ENCODE peak calls at places on chromosomes 2 and 18, in seven cellular contexts. B is uterus, L is H1, X is NB4, C is GM12878, U is K562, I is ovary. A is an unnamed sample.

GRCh38 chr2:29423267-29423666 is 308.1 kb downstream of the CLIP4 start:
- DNase-seq in B (no peak), L (no peak), X (no peak), C (no peak), U (no peak), I (no peak), A (no peak)

GRCh38 chr2:96251721-96252292 is 14.0 kb downstream of the TMEM127 start:
- DNase-seq in B (peak; percentile 49), L (no peak), X (peak; percentile 58), C (no peak), U (peak; percentile 48), I (no peak), A (no peak)

GRCh38 chr18:3283908-3284307 is 22.0 kb downstream of the MYL12B start:
- DNase-seq in B (no peak), L (no peak), X (no peak), C (no peak), U (no peak), I (no peak), A (no peak)

GRCh38 chr18:77340815-77341214 is 91.2 kb downstream of the GALR1 start:
- DNase-seq in B (no peak), L (no peak), X (no peak), C (no peak), U (no peak), I (no peak), A (no peak)

GRCh38 chr2:19876751-19877150 is 25.0 kb downstream of the TTC32 start:
- DNase-seq in B (no peak), L (no peak), X (no peak), C (no peak), U (no peak), I (no peak), A (no peak)

GRCh38 chr2:39685135-39685534 is 19.4 kb downstream of the TMEM178A start:
- DNase-seq in B (no peak), L (no peak), X (no peak), C (no peak), U (no peak), I (no peak), A (no peak)

GRCh38 chr2:235639387-235639786 is 145.5 kb downstream of the AGAP1 start:
- DNase-seq in B (peak; percentile 85), L (no peak), X (peak; percentile 29), C (no peak), U (no peak), I (peak; percentile 38), A (no peak)

GRCh38 chr18:36419188-36419912 is 121.8 kb downstream of the FHOD3 start:
- DNase-seq in B (no peak), L (no peak), X (no peak), C (no peak), U (no peak), I (no peak), A (no peak)

GRCh38 chr18:10681581-10682367 is 155.9 kb downstream of the NAPG start:
- DNase-seq in B (no peak), L (no peak), X (no peak), C (no peak), U (no peak), I (no peak), A (no peak)

GRCh38 chr2:42141687-42142475 is 27.3 kb upstream of the EML4 start:
- DNase-seq in B (peak; percentile 69), L (no peak), X (peak; percentile 89), C (no peak), U (peak; percentile 75), I (peak; percentile 44), A (no peak)

GRCh38 chr2:71067567-71068217 is 756 bp upstream of the NAGK start:
- DNase-seq in B (no peak), L (no peak), X (peak; percentile 31), C (no peak), U (no peak), I (no peak), A (no peak)

GRCh38 chr2:71066856-71067255 is 1.6 kb upstream of the NAGK start:
- DNase-seq in B (no peak), L (no peak), X (no peak), C (no peak), U (no peak), I (no peak), A (no peak)

GRCh38 chr2:71063216-71063615 is 5.2 kb upstream of the NAGK start:
- DNase-seq in B (no peak), L (no peak), X (no peak), C (no peak), U (peak; percentile 4), I (no peak), A (no peak)

GRCh38 chr2:71064110-71064611 is 4.3 kb upstream of the NAGK start:
- DNase-seq in B (no peak), L (no peak), X (peak; percentile 63), C (no peak), U (peak; percentile 13), I (no peak), A (no peak)

DNA sequence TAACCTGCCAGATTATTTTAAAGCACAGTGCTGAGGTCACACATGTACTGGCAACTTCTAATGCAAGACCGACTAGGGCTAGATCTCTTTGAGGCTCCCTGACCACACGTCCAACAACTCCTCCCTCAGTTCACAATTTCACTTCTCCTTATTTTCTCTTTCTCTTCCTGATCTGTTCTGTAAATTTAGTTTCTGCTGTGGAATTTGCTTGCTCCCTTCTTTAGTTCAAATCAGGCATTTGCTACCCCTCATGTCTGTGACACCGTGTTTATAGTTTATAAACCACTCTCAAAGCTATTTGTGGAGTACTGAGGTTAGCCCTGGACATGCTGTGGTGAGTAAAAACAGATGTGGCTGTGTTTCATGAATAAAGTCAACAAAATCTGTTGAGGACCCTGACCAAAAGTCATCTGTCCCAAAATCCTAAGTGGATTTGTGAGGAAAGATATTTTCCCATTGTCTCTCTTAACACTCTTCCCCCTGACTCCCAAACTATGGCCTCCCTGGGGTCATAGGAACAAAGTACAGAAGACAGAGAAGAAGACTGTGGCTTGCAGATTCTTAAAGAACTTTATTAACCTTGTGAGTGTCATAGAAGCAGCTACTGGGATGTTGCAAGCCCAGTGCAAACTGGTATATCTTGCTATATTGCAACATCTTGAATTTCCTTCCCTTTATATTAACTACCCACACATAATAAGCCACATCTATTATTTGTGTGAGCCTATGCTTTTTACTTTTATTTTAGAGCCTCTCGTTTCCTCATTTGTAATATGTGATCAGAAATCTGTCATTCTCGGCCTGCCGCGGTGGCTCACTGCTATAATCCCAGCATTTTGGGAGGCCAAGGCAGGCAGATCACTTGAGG is 3.5 kb upstream of the NAGK start:
- DNase-seq in B (no peak), L (no peak), X (peak; percentile 93), C (peak; percentile 80), U (peak; percentile 2), I (no peak), A (no peak)
- TF ChIP-seq POLR2A in B (no peak), L (no peak), X (no peak), C (no peak), U (no peak), I (no peak), A (no peak)

DNA sequence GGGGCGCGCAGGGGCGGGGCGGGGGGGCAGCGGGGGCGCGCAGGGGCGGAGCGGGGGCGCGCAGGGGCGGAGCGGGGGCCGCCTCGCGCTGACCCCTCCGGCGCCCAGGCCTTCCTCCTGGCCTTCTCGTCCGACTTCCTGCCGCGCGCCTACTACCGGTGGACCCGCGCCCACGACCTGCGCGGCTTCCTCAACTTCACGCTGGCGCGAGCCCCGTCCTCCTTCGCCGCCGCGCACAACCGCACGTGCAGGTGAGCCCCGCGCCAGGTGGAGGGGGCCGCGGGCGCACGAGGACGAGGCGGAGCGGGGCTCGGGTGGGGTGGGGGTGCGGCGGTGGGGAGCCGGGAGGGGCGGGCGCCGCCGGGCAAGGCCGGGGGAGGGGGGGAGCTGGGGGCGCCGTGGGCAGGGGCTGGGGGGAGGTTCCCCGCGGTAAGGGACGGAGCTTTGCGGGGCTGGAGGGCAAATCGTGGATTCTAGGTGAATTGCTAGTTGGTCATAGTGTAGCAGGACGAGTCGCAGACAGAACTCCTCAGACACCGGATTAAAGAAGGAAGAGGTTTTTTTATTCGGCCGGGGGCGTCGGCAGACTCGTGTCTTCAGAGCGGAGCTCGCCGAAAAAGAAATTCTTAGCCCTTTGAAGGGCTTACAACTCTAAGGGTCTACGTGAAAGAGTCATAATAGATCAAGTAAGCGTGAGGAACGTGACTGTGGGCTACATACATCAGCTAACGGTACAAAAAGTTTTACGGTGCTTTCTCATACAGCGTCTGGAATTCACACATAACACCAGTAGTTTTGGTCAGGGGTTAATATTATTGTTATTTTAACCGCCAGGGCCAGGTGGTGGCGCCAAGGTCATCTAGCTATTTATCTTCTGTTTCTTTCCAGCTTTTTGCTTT is 29.9 kb downstream of the ANO7 start:
- DNase-seq in B (peak; percentile 55), L (peak; percentile 71), X (peak; percentile 61), C (peak; percentile 17), U (peak; percentile 75), I (peak; percentile 56), A (no peak)
- TF ChIP-seq POLR2A in B (no peak), L (no peak), X (no peak), C (no peak), U (no peak), I (no peak), A (no peak)

GRCh38 chr2:101515512-101515911 is 40.6 kb upstream of the RFX8 start:
- DNase-seq in B (peak; percentile 27), L (no peak), X (no peak), C (no peak), U (no peak), I (peak; percentile 65), A (no peak)

GRCh38 chr2:101516349-101516748 is 41.4 kb upstream of the RFX8 start:
- DNase-seq in B (no peak), L (no peak), X (no peak), C (no peak), U (no peak), I (no peak), A (no peak)

GRCh38 chr2:101517753-101518152 is 42.8 kb upstream of the RFX8 start:
- DNase-seq in B (no peak), L (no peak), X (peak; percentile 63), C (no peak), U (no peak), I (no peak), A (no peak)

GRCh38 chr2:101518470-101519172 is 43.7 kb upstream of the RFX8 start:
- DNase-seq in B (peak; percentile 36), L (no peak), X (peak; percentile 54), C (no peak), U (peak; percentile 32), I (peak; percentile 42), A (no peak)

GRCh38 chr2:101516833-101517690 is 42.1 kb upstream of the RFX8 start:
- DNase-seq in B (no peak), L (no peak), X (peak; percentile 98), C (no peak), U (no peak), I (no peak), A (no peak)
- TF ChIP-seq POLR2A in B (no peak), L (no peak), X (no peak), C (no peak), U (no peak), I (no peak), A (no peak)

DNA sequence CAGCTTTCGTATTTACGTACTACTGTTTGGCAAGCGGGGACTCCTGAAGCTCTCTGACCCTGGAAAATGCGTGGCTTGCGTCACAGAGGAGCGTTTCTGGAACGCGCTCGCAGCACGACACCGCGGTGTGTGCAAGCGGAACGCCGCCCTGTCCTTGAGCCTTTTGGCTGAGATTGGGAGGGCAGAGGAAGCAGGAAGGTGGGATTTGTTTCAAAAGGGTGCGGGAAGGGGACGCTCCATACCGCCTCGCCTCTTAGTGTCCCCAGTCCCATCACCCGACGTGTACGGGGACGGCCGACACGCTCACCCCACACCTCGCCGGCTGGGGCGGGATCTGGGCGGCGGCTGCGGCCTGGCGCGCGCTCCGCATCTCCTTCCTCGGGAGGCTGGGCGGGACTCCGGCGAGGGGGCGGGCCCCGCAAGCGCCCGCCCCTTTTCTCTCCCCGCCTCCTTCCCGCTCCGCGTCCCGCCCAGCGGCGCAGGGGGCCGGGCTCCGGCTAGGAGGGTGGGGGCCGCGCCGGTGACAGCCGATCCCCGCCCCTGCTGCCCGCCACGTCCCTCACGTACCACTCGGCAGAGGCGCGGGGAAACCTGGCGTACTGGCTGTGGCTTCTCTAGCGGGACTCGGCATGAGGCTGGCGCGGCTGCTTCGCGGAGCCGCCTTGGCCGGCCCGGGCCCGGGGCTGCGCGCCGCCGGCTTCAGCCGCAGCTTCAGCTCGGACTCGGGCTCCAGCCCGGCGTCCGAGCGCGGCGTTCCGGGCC is at the start of gene PDK1:
- DNase-seq in B (peak; percentile 82), L (peak; percentile 91), X (peak; percentile 95), C (peak; percentile 54), U (peak; percentile 97), I (peak; percentile 86), A (peak; percentile 68)
- TF ChIP-seq POLR2A in B (peak; percentile 84), L (peak; percentile 91), X (peak; percentile 76), C (peak; percentile 91), U (peak; percentile 96), I (peak; percentile 81), A (peak; percentile 86)